ENCODE peak calls at places on chromosomes 6 and 20, in six cellular contexts. A is psoas muscle, T is GM20000, H is HFFc6, C is fibroblast of mammary gland, D is astrocyte of the spinal cord. V is an unnamed sample.

GRCh38 chr20:50304501-50304856 is 113.8 kb downstream of the CEBPB start:
- DNase-seq in A (peak), T (no peak), H (peak), C (peak), D (peak), V (no peak)

GRCh38 chr6:104633125-104633524 is 226.6 kb downstream of the HACE1 start:
- DNase-seq in A (no peak), T (no peak), H (no peak), C (peak), D (no peak), V (no peak)

GRCh38 chr6:104484191-104484590 is 375.5 kb downstream of the HACE1 start:
- DNase-seq in A (no peak), T (no peak), H (no peak), C (no peak), D (no peak), V (no peak)

GRCh38 chr6:39377530-39377929 is 55.0 kb upstream of the KCNK16 start:
- DNase-seq in A (peak), T (peak), H (peak), C (peak), D (peak), V (peak)

GRCh38 chr20:61727761-61728160 is 337.9 kb downstream of the TAF4 start:
- DNase-seq in A (no peak), T (no peak), H (no peak), C (no peak), D (no peak), V (no peak)

GRCh38 chr6:93416575-93417420 is 2.6 kb downstream of the EPHA7 start:
- DNase-seq in A (peak), T (peak), H (no peak), C (no peak), D (peak), V (peak)

GRCh38 chr20:45017859-45018258 is 51.5 kb downstream of the STK4 start:
- DNase-seq in A (no peak), T (no peak), H (no peak), C (no peak), D (peak), V (no peak)

GRCh38 chr6:35146453-35146852 is 5.3 kb upstream of the TCP11 start:
- DNase-seq in A (peak), T (peak), H (peak), C (peak), D (peak), V (peak)

GRCh38 chr6:119856136-119856535 is 506.6 kb upstream of the MAN1A1 start:
- DNase-seq in A (no peak), T (peak), H (no peak), C (no peak), D (peak), V (peak)

GRCh38 chr6:20126102-20126752 is 86.0 kb downstream of the MBOAT1 start:
- DNase-seq in A (no peak), T (no peak), H (no peak), C (no peak), D (no peak), V (no peak)

GRCh38 chr6:30219244-30219643 is 6.0 kb upstream of the TRIM26 start:
- DNase-seq in A (no peak), T (peak), H (peak), C (peak), D (peak), V (peak)

GRCh38 chr6:4506221-4506620 is 270.0 kb upstream of the CDYL start:
- DNase-seq in A (no peak), T (no peak), H (no peak), C (no peak), D (no peak), V (no peak)

GRCh38 chr6:1479601-1480236 is 90.3 kb downstream of the FOXF2 start:
- DNase-seq in A (no peak), T (no peak), H (no peak), C (no peak), D (no peak), V (no peak)

GRCh38 chr6:132530293-132530974 is 7.6 kb upstream of the TAAR9 start:
- DNase-seq in A (no peak), T (peak), H (peak), C (peak), D (peak), V (peak)

GRCh38 chr20:38043512-38044300 is 10.2 kb downstream of the RPRD1B start:
- DNase-seq in A (peak), T (no peak), H (peak), C (peak), D (peak), V (no peak)

GRCh38 chr6:142756215-142756630 is 188.8 kb downstream of the HIVEP2 start:
- DNase-seq in A (no peak), T (no peak), H (peak), C (peak), D (peak), V (no peak)

GRCh38 chr6:158011478-158011920 is 29.8 kb downstream of the SYNJ2 start:
- DNase-seq in A (no peak), T (no peak), H (no peak), C (no peak), D (no peak), V (no peak)

GRCh38 chr6:84448331-84448730 is 220.9 kb upstream of the CEP162 start:
- DNase-seq in A (no peak), T (no peak), H (no peak), C (peak), D (no peak), V (no peak)

GRCh38 chr20:61744691-61745396 is 320.8 kb downstream of the TAF4 start:
- DNase-seq in A (no peak), T (no peak), H (no peak), C (peak), D (peak), V (no peak)

GRCh38 chr20:59248031-59248684 is 52.3 kb upstream of the EDN3 start:
- DNase-seq in A (no peak), T (no peak), H (no peak), C (peak), D (no peak), V (no peak)

GRCh38 chr20:49661560-49662329 is 51.9 kb downstream of the B4GALT5 start:
- DNase-seq in A (no peak), T (no peak), H (no peak), C (no peak), D (no peak), V (no peak)

GRCh38 chr6:140956567-140957306 is 1176.0 kb upstream of the GJE1 start:
- DNase-seq in A (no peak), T (no peak), H (peak), C (peak), D (peak), V (no peak)

GRCh38 chr20:4919047-4919704 is 82.1 kb downstream of the SLC23A2 start:
- DNase-seq in A (no peak), T (no peak), H (no peak), C (no peak), D (no peak), V (no peak)

GRCh38 chr20:4920655-4921054 is 80.7 kb downstream of the SLC23A2 start:
- DNase-seq in A (no peak), T (no peak), H (no peak), C (no peak), D (no peak), V (no peak)

GRCh38 chr20:4920131-4920530 is 81.2 kb downstream of the SLC23A2 start:
- DNase-seq in A (no peak), T (no peak), H (no peak), C (no peak), D (peak), V (no peak)

GRCh38 chr20:4918473-4918872 is 82.8 kb downstream of the SLC23A2 start:
- DNase-seq in A (no peak), T (no peak), H (no peak), C (no peak), D (no peak), V (no peak)

GRCh38 chr20:4916991-4917881 is 84.1 kb downstream of the SLC23A2 start:
- DNase-seq in A (no peak), T (no peak), H (peak), C (no peak), D (peak), V (no peak)
- TF ChIP-seq CTCF in A (no peak), T (no peak), H (no peak), C (no peak), D (peak), V (no peak)

GRCh38 chr6:24829657-24830056 is 30.9 kb upstream of the ARMH2 start:
- DNase-seq in A (no peak), T (no peak), H (no peak), C (no peak), D (no peak), V (no peak)

GRCh38 chr6:24827970-24828369 is 29.3 kb upstream of the ARMH2 start:
- DNase-seq in A (no peak), T (no peak), H (no peak), C (no peak), D (no peak), V (no peak)

GRCh38 chr6:24825130-24825630 is 26.5 kb upstream of the ARMH2 start:
- DNase-seq in A (no peak), T (no peak), H (no peak), C (no peak), D (no peak), V (no peak)

GRCh38 chr6:24824142-24824755 is 25.5 kb upstream of the ARMH2 start:
- DNase-seq in A (no peak), T (no peak), H (no peak), C (peak), D (no peak), V (no peak)

GRCh38 chr6:24827162-24827561 is 28.4 kb upstream of the ARMH2 start:
- DNase-seq in A (no peak), T (no peak), H (no peak), C (no peak), D (no peak), V (no peak)
- TF ChIP-seq CTCF in A (no peak), T (no peak), H (no peak), C (no peak), D (no peak), V (no peak)

DNA sequence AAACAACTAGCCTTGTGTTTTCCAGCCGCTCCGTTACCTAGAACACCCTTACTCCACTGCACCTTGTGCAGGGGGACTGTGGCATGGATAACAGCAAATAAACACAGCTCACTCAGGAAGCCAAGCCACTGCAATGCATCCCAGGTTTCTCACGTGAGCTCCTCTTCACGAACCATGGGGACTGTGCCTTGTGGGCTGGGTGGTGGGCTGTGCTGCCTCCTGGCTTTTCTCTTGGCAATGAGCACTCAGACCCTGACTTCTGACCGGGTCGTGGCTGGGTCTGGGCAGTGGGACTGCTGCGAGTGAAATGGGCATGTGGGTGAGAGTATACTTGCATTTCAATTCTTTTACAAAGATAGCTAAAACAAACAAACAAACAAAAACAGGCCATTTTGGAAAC is 120.1 kb downstream of the ARMC2 start:
- DNase-seq in A (no peak), T (no peak), H (no peak), C (no peak), D (no peak), V (no peak)
- TF ChIP-seq CTCF in A (no peak), T (no peak), H (no peak), C (no peak), D (no peak), V (no peak)

DNA sequence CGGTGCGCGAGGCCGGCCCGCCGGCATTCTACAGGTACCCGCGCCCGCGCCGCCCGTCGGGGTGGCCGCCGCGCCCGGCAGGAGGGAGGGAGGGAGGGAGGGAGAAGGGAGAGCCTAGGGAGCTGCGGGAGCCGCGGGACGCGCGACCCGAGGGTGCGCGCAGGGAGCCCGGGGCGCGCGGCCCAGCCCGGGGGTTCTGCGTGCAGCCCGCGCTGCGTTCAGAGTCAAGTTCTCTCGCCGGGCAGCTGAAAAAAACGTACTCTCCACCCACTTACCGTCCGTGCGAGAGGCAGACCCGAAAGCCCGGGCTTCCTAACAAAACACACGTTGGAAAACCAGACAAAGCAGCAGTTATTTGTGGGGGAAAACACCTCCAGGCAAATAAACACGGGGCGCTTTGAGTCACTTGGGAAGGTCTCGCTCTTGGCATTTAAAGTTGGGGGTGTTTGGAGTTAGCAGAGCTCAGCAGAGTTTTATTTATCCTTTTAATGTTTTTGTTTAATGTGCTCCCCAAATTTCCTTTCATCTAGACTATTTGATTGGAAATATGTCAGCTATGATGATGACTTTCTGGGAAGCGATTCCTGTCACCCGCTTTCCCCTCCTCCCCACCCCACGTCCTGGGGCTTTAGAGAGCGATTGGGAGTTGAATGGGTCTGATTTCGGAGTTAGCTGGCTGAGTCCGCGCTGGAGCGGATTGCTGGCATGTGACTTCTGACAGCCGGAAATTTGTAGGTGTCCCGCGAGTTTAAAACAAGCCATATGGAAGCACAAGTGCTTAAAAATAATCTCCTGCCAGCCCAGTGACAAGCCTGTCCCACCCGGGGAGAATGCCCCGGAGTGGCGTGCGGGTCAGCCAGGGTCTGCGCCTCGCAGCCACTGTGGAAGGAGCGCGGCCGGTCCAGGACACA is 1.1 kb downstream of the ESR1 start:
- DNase-seq in A (peak), T (peak), H (no peak), C (no peak), D (no peak), V (peak)
- TF ChIP-seq CTCF in A (no peak), T (no peak), H (no peak), C (no peak), D (no peak), V (no peak)

GRCh38 chr6:14658030-14658429 is 540.5 kb downstream of the CD83 start:
- DNase-seq in A (no peak), T (no peak), H (no peak), C (no peak), D (no peak), V (no peak)

GRCh38 chr6:14656676-14657075 is 539.1 kb downstream of the CD83 start:
- DNase-seq in A (no peak), T (no peak), H (no peak), C (no peak), D (no peak), V (no peak)

GRCh38 chr6:14660767-14661166 is 543.2 kb downstream of the CD83 start:
- DNase-seq in A (no peak), T (no peak), H (no peak), C (no peak), D (no peak), V (no peak)

GRCh38 chr6:14661188-14661587 is 543.6 kb downstream of the CD83 start:
- DNase-seq in A (no peak), T (peak), H (no peak), C (no peak), D (no peak), V (no peak)

GRCh38 chr6:14658909-14659561 is 541.5 kb downstream of the CD83 start:
- DNase-seq in A (no peak), T (no peak), H (peak), C (peak), D (no peak), V (no peak)
- TF ChIP-seq CTCF in A (no peak), T (no peak), H (no peak), C (no peak), D (no peak), V (no peak)

V was measured in GM13977.